ENCODE peak calls at places on chromosome 9, in six cellular contexts. M is GM10248, J is NCI-H1048, U is SIG-M5, Y is Peyer's patch, G is head of caudate nucleus. F is an unnamed sample.

GRCh38 chr9:91486699-91487497 is 63.3 kb upstream of the NFIL3 start:
- DNase-seq in G (no peak), U (no peak), J (no peak), M (no peak), Y (no peak), F (no peak)

GRCh38 chr9:29939559-29939958 is 2366.3 kb upstream of the C9orf72 start:
- DNase-seq in G (no peak), J (no peak), Y (no peak), M (no peak), U (no peak), F (no peak)

GRCh38 chr9:128141604-128142003 is 7.6 kb upstream of the LCN2 start:
- DNase-seq in Y (peak; percentile 19), M (no peak), U (no peak), G (no peak), J (no peak), F (no peak)

GRCh38 chr9:93508207-93508606 is 54.8 kb upstream of the FAM120AOS start:
- DNase-seq in Y (no peak), J (no peak), U (no peak), M (no peak), G (no peak), F (no peak)

GRCh38 chr9:4298255-4299005 is 1.4 kb downstream of the GLIS3 start:
- DNase-seq in U (no peak), G (no peak), J (no peak), M (peak; percentile 28), Y (peak; percentile 65), F (no peak)

GRCh38 chr9:98248737-98249474 is 6.5 kb downstream of the TBC1D2 start:
- DNase-seq in M (no peak), U (peak; percentile 11), Y (no peak), G (no peak), J (no peak), F (no peak)

GRCh38 chr9:98482248-98482647 is 226.5 kb downstream of the GABBR2 start:
- DNase-seq in J (no peak), Y (no peak), G (no peak), M (no peak), U (no peak), F (no peak)

GRCh38 chr9:32378993-32379729 is 5.3 kb upstream of the ACO1 start:
- DNase-seq in G (peak; percentile 51), U (peak; percentile 7), M (peak; percentile 68), Y (no peak), J (peak; percentile 49), F (peak; percentile 71)

GRCh38 chr9:134983094-134983493 is 65.4 kb upstream of the FCN1 start:
- DNase-seq in M (peak; percentile 76), U (no peak), Y (peak; percentile 34), J (no peak), G (no peak), F (peak; percentile 28)

GRCh38 chr9:126365780-126366179 is 39.2 kb downstream of the MVB12B start:
- DNase-seq in G (no peak), M (no peak), J (no peak), U (no peak), Y (no peak), F (no peak)

GRCh38 chr9:114366334-114367128 is 21.3 kb downstream of the AKNA start:
- DNase-seq in M (peak; percentile 48), Y (peak; percentile 25), U (peak; percentile 36), G (no peak), J (no peak), F (no peak)

GRCh38 chr9:133916159-133916541 is 76.0 kb downstream of the VAV2 start:
- DNase-seq in J (no peak), G (peak; percentile 86), Y (no peak), U (no peak), M (no peak), F (no peak)

GRCh38 chr9:134626576-134627416 is 14.8 kb upstream of the COL5A1 start:
- DNase-seq in Y (peak; percentile 33), J (no peak), G (no peak), U (no peak), M (no peak), F (no peak)

GRCh38 chr9:23790341-23791260 is 35.4 kb downstream of the ELAVL2 start:
- DNase-seq in U (no peak), Y (no peak), G (no peak), M (no peak), J (no peak), F (no peak)

GRCh38 chr9:109035684-109036423 is 22.6 kb upstream of the CTNNAL1 start:
- DNase-seq in G (no peak), J (no peak), U (no peak), Y (no peak), M (no peak), F (no peak)

GRCh38 chr9:109031241-109031640 is 17.9 kb upstream of the CTNNAL1 start:
- DNase-seq in G (no peak), Y (no peak), M (no peak), U (no peak), J (no peak), F (no peak)

GRCh38 chr9:87959916-87960581 is 14.3 kb downstream of the CDK20 start:
- DNase-seq in Y (no peak), J (no peak), U (no peak), G (no peak), M (no peak), F (no peak)

GRCh38 chr9:76414656-76415055 is 20.4 kb upstream of the RFK start:
- DNase-seq in G (no peak), U (no peak), Y (no peak), M (no peak), J (no peak), F (no peak)

GRCh38 chr9:126532019-126532462 is 81.7 kb upstream of the LMX1B start:
- DNase-seq in M (no peak), U (no peak), Y (no peak), J (no peak), G (no peak), F (no peak)

GRCh38 chr9:87684627-87685204 is 41.2 kb upstream of the CTSL start:
- DNase-seq in G (peak; percentile 76), U (no peak), J (no peak), M (no peak), Y (peak; percentile 67), F (no peak)

GRCh38 chr9:36964791-36965190 is 69.3 kb downstream of the PAX5 start:
- DNase-seq in M (no peak), J (no peak), G (no peak), Y (no peak), U (no peak), F (no peak)

GRCh38 chr9:105054488-105054887 is 126.5 kb upstream of the ABCA1 start:
- DNase-seq in G (no peak), J (no peak), Y (no peak), U (no peak), M (no peak), F (no peak)

GRCh38 chr9:126615251-126615790 is 1.6 kb downstream of the LMX1B start:
- DNase-seq in U (no peak), J (no peak), M (no peak), G (no peak), Y (peak; percentile 51), F (peak; percentile 70)

GRCh38 chr9:136719212-136719880 is 7.0 kb downstream of the DIPK1B start:
- DNase-seq in J (no peak), M (no peak), Y (no peak), U (no peak), G (no peak), F (peak; percentile 71)

GRCh38 chr9:68694125-68694524 is 10.9 kb upstream of the PIP5K1B start:
- DNase-seq in Y (no peak), J (no peak), G (no peak), M (no peak), U (no peak), F (no peak)

GRCh38 chr9:34413229-34413852 is 36.6 kb upstream of the MYORG start:
- DNase-seq in J (no peak), U (no peak), M (no peak), Y (no peak), G (peak; percentile 19), F (no peak)

GRCh38 chr9:117549444-117549843 is 134.6 kb upstream of the ASTN2 start:
- DNase-seq in Y (no peak), M (no peak), G (no peak), U (no peak), J (no peak), F (no peak)

GRCh38 chr9:134522976-134523375 is 118.6 kb upstream of the COL5A1 start:
- DNase-seq in U (no peak), J (no peak), Y (no peak), G (no peak), M (no peak), F (no peak)

GRCh38 chr9:137580958-137581331 is 2.2 kb upstream of the DPH7 start:
- DNase-seq in J (no peak), U (no peak), G (no peak), Y (no peak), M (no peak), F (no peak)

GRCh38 chr9:90344013-90344412 is 298.6 kb downstream of the DIRAS2 start:
- DNase-seq in G (no peak), J (no peak), U (no peak), M (no peak), Y (no peak), F (no peak)

GRCh38 chr9:120689860-120690259 is 24.4 kb downstream of the MEGF9 start:
- DNase-seq in M (no peak), G (no peak), J (no peak), U (no peak), Y (no peak), F (no peak)

GRCh38 chr9:26243722-26244121 is 565.5 kb upstream of the TUSC1 start:
- DNase-seq in Y (no peak), M (no peak), U (no peak), G (no peak), J (no peak), F (no peak)

GRCh38 chr9:70420267-70421019 is 6.0 kb upstream of the KLF9 start:
- DNase-seq in J (peak; percentile 35), M (peak; percentile 27), U (peak; percentile 25), G (peak; percentile 92), Y (peak; percentile 91), F (peak; percentile 85)

GRCh38 chr9:109574061-109574882 is 76.2 kb upstream of the PTPN3 start:
- DNase-seq in J (no peak), G (peak; percentile 53), Y (no peak), M (peak; percentile 34), U (no peak), F (peak; percentile 23)